ENCODE peak calls at places on chromosomes 12 and 14, in five cellular contexts. L, G, Q, C and Y are unnamed samples.

GRCh38 chr12:92248977-92249376 is 103.3 kb upstream of the BTG1 start:
- DNase-seq in G (no peak), L (no peak), Q (no peak), C (no peak), Y (no peak)

GRCh38 chr14:68968051-68968450 is 11.1 kb downstream of the ACTN1 start:
- DNase-seq in L (no peak), Q (no peak), C (no peak), G (no peak), Y (no peak)

GRCh38 chr14:72522847-72523246 is 371.1 kb downstream of the DPF3 start:
- DNase-seq in C (no peak), Q (no peak), G (no peak), L (no peak), Y (no peak)

GRCh38 chr12:70427611-70428010 is 61.5 kb downstream of the KCNMB4 start:
- DNase-seq in L (no peak), Q (no peak), C (peak; percentile 73), G (no peak), Y (no peak)

GRCh38 chr12:58629376-58629775 is 290.9 kb downstream of the LRIG3 start:
- DNase-seq in Q (no peak), L (no peak), C (no peak), G (no peak), Y (no peak)

GRCh38 chr12:3231399-3231876 is 154.3 kb downstream of the TSPAN9 start:
- DNase-seq in G (no peak), L (no peak), Q (no peak), C (no peak), Y (no peak)

GRCh38 chr12:113683566-113683965 is 211.9 kb upstream of the LHX5 start:
- DNase-seq in C (no peak), L (no peak), Q (no peak), G (no peak), Y (no peak)

GRCh38 chr12:4307593-4308333 is 13.2 kb upstream of the TIGAR start:
- DNase-seq in C (peak; percentile 80), L (peak; percentile 92), G (peak; percentile 77), Q (peak; percentile 33), Y (no peak)

GRCh38 chr12:3452348-3452747 is 38.7 kb upstream of the PRMT8 start:
- DNase-seq in C (no peak), Q (no peak), L (no peak), G (no peak), Y (no peak)

GRCh38 chr14:54257424-54257823 is 139.4 kb upstream of the CDKN3 start:
- DNase-seq in Q (no peak), G (no peak), C (no peak), L (no peak), Y (no peak)

GRCh38 chr14:94139006-94139405 is 9.6 kb upstream of the IFI27L2 start:
- DNase-seq in Q (no peak), C (no peak), L (no peak), G (no peak), Y (no peak)

GRCh38 chr14:69351385-69351784 is 46.7 kb downstream of the ERH start:
- DNase-seq in G (no peak), L (no peak), Q (peak; percentile 53), C (no peak), Y (no peak)

GRCh38 chr12:93448796-93449195 is 7.0 kb upstream of the UBE2N start:
- DNase-seq in C (no peak), Q (no peak), L (no peak), G (no peak), Y (no peak)

GRCh38 chr12:3534511-3534910 is 43.5 kb downstream of the PRMT8 start:
- DNase-seq in L (no peak), C (no peak), G (no peak), Q (no peak), Y (no peak)

GRCh38 chr14:101453225-101453624 is 108.1 kb upstream of the DIO3 start:
- DNase-seq in C (no peak), L (no peak), Q (no peak), G (no peak), Y (no peak)

DNA sequence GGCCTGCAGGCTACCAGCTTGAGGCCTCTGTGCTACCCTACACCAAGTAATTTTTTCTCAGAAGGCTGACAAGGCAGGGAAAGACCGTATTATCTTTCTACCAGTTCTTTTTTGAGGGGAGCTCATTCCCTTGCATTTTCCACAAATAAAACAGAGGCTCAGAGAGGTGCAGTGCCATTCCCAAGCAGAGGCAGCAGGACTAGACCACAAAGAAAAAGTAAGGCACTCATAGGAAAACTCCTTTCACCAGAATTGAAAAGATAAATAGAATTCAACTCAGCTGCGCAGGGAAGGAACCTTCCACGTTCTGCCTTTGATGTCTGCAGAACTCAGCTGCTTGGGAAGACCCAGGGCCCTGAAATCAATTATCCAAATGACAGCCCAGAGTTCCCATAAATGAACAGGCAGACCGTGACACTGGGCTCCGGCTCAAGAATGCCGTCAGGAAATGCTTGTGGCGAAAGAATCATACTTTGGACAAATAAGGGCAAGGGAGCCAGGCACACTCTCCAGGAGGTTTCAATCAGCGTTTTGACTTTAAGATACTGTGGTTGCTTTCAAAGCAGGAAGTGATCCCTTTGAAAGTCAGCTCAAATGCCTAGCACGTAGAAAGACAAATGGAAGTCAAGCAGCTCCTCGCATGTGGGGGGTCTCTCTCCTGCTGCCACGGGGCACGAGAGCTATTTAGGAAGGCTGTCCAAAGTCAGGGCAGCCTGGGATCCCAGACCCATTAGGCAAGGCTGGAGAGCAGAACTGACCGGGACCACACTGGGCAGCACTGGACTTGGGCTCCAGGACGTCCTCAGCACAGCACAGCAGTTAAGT is 14.0 kb downstream of the KCTD10 start:
- DNase-seq in L (peak; percentile 73), Q (no peak), C (peak; percentile 96), G (peak; percentile 62), Y (no peak)
- H3K27ac ChIP-seq in L (peak overlapping the region; percentile 95), Q (no peak overlapping the region), C (peak overlapping the region; percentile 99), G (peak overlapping the region; percentile 68), Y (no peak overlapping the region)

GRCh38 chr12:122860854-122861585 is 25.8 kb downstream of the HIP1R start:
- DNase-seq in Q (no peak), C (no peak), G (no peak), L (no peak), Y (no peak)
- H3K36me3 ChIP-seq in Q (peaks cover 45% of the 10 kb centered on the region), C (peaks cover 1% of the 10 kb centered on the region), G (peaks cover 8% of the 10 kb centered on the region), L (no peaks in the 10 kb centered on the region), Y (no peaks in the 10 kb centered on the region)

GRCh38 chr14:81474156-81474492 is 59.5 kb downstream of the SEL1L start:
- DNase-seq in L (no peak), C (no peak), Q (peak; percentile 55), G (no peak), Y (peak; percentile 76)
- TF ChIP-seq EZH2phosphoT487 in L (no peak), C (no peak), Q (no peak), G (no peak), Y (no peak)

DNA sequence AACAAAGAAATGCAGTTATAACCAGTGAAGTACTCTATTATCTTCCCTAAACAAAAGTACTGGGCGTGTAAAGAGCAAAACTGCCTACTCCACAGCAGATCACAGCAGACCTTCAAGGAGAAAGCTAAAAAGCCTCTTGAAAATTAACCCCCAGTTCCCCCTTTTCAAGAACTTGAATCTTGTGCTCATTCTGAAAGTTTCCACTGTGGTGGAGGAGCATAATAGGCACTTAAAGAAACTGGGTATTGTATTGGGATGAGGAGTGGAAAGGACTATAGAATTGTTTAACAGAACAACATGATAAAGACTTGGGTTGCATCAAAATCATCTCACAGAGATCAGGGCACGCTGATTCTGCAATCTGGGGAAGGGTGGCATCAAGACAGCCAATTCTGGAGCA is 51.1 kb downstream of the SLC25A47 start:
- DNase-seq in C (no peak), L (no peak), Q (no peak), G (no peak), Y (no peak)
- H3K27ac ChIP-seq in C (peak overlapping the region; percentile 100), L (peak overlapping the region; percentile 93), Q (no peak overlapping the region), G (no peak overlapping the region), Y (no peak overlapping the region)

DNA sequence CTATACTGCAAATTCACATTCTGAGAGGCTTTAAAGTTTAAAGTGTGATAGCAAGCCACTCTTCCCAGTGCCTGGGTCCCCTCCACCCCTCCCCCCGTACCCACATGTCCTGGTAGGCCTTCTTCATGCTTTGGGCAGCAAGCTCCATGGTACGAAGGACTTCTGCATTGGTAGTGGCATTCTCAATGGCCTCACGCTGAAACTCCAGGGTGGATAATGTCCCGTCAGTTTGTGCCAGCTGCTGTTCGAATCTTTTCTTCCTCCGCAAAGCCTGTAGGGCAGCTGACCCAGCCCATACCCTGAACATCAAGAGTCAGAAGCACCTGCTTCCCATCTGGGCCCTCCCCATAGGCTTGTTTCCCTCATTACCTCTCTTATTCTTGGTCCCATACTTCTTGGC is 2.0 kb downstream of the CHMP4A start:
- DNase-seq in C (no peak), G (no peak), Q (no peak), L (no peak), Y (no peak)
- H3K36me3 ChIP-seq in C (peaks cover 8% of the 10 kb centered on the region), G (peaks cover 20% of the 10 kb centered on the region), Q (peaks cover 56% of the 10 kb centered on the region), L (no peaks in the 10 kb centered on the region), Y (no peaks in the 10 kb centered on the region)

GRCh38 chr12:101608301-101609133 is 13.7 kb downstream of the MYBPC1 start:
- DNase-seq in C (no peak), G (no peak), Q (no peak), L (peak; percentile 62), Y (no peak)
- TF ChIP-seq EZH2phosphoT487 in C (no peak), G (no peak), Q (no peak), L (no peak), Y (no peak)

GRCh38 chr12:54370218-54370730 is 6.0 kb upstream of the GPR84 start:
- DNase-seq in C (peak; percentile 92), G (no peak), L (peak; percentile 90), Q (no peak), Y (no peak)
- H3K27ac ChIP-seq in C (no peak overlapping the region), G (peak overlapping the region; percentile 33), L (peak overlapping the region; percentile 63), Q (no peak overlapping the region), Y (no peak overlapping the region)